ENCODE peak calls at places on chromosomes 2 and 18, in eight cellular contexts. D is GM23338; B is WERI-Rb-1; N is spleen; O is CD8-positive, alpha-beta T cell; E is foreskin fibroblast; C is epithelial cell of esophagus; S is fibroblast of mammary gland. V is an unnamed sample.

GRCh38 chr18:62999392-62999791 is 284.1 kb downstream of the PHLPP1 start:
- DNase-seq in D (no peak), B (no peak), N (peak), O (no peak), E (peak), C (no peak), S (peak), V (peak)

GRCh38 chr18:11950824-11951223 is 30.5 kb upstream of the IMPA2 start:
- DNase-seq in D (no peak), B (no peak), N (peak), O (no peak), E (no peak), C (no peak), S (no peak), V (no peak)

GRCh38 chr2:120702061-120702460 is 33.6 kb upstream of the GLI2 start:
- DNase-seq in D (no peak), B (no peak), N (peak), O (no peak), E (no peak), C (no peak), S (peak), V (no peak)

GRCh38 chr2:242010567-242011513 is 141.3 kb downstream of the RTP5 start:
- DNase-seq in D (no peak), B (no peak), N (peak), O (no peak), E (peak), C (no peak), S (no peak), V (peak)

GRCh38 chr18:29616885-29617284 is 1425.7 kb downstream of the DSC3 start:
- DNase-seq in D (no peak), B (no peak), N (no peak), O (no peak), E (no peak), C (peak), S (no peak), V (no peak)

GRCh38 chr18:1914489-1914888 is 656.8 kb downstream of the METTL4 start:
- DNase-seq in D (peak), B (peak), N (no peak), O (no peak), E (no peak), C (peak), S (no peak), V (peak)

GRCh38 chr18:11840493-11840892 is 10.7 kb upstream of the CHMP1B start:
- DNase-seq in D (peak), B (no peak), N (no peak), O (no peak), E (no peak), C (no peak), S (no peak), V (no peak)

GRCh38 chr18:70319185-70319584 is 30.3 kb downstream of the SOCS6 start:
- DNase-seq in D (no peak), B (no peak), N (no peak), O (no peak), E (no peak), C (no peak), S (no peak), V (no peak)

GRCh38 chr2:203706403-203706802 is at the start of gene CD28:
- DNase-seq in D (no peak), B (no peak), N (peak), O (peak), E (no peak), C (no peak), S (no peak), V (no peak)

GRCh38 chr2:238090887-238091286 is 9.3 kb upstream of the ESPNL start:
- DNase-seq in D (no peak), B (no peak), N (no peak), O (no peak), E (no peak), C (no peak), S (no peak), V (no peak)

GRCh38 chr18:48714873-48715272 is 176.0 kb downstream of the CTIF start:
- DNase-seq in D (peak), B (no peak), N (no peak), O (no peak), E (no peak), C (no peak), S (no peak), V (no peak)

GRCh38 chr2:108632748-108633147 is 86.5 kb upstream of the RANBP2 start:
- DNase-seq in D (no peak), B (no peak), N (no peak), O (no peak), E (no peak), C (no peak), S (no peak), V (no peak)

DNA sequence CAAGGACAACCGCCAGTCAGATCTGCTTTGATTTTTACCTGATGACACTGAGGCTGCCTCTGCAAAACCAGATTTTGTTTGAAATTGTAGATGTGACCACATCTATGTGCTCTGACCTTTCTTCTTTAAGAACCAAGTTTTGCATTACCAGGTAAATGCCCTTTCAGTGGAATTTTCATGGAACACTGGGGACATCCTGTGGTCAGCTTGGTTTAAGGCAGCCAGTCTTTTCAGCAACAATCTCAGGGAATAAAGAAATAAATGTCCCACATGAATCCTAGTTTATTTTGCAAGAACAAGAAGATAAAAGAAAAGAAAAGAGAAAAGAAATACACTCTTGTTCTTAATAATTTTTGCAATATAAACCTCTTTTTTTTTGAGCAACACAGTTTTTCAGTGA is 90.6 kb downstream of the POU3F3 start:
- DNase-seq in D (peak), B (no peak), N (no peak), O (no peak), E (peak), C (peak), S (peak), V (peak)
- TF ChIP-seq CTCF in D (peak), B (peak), N (no peak), O (no peak), E (peak), C (peak), S (peak), V (peak)

GRCh38 chr2:68225119-68225632 is 27.2 kb downstream of the PPP3R1 start:
- DNase-seq in D (peak), B (peak), N (no peak), O (no peak), E (no peak), C (peak), S (peak), V (peak)
- TF ChIP-seq CTCF in D (peak), B (peak), N (no peak), O (no peak), E (no peak), C (peak), S (peak), V (peak)

GRCh38 chr18:56921888-56922480 is 224.9 kb upstream of the BOD1L2 start:
- DNase-seq in D (no peak), B (no peak), N (no peak), O (no peak), E (no peak), C (no peak), S (no peak), V (peak)
- TF ChIP-seq CTCF in D (no peak), B (no peak), N (no peak), O (no peak), E (no peak), C (no peak), S (no peak), V (no peak)

DNA sequence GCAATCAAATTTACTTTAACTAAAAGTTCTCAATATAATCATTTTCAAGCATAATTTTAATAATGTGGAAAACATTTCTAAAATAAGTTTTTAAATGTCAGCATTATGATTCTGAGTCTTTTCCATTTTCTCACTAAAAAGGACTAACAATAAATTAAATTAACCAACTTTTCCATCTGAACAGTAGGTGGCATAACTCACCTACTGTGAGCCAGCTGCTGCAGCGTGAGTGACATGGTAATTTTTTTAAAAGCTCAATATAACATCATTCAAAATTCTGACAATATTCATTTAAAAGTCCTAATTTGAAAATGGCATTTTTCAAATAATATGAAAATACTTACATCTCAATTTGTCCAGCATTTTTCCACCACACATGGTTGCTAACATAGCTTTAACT is 66.5 kb downstream of the DTNB start:
- DNase-seq in D (peak), B (no peak), N (no peak), O (no peak), E (peak), C (peak), S (peak), V (peak)
- TF ChIP-seq CTCF in D (peak), B (peak), N (peak), O (peak), E (peak), C (peak), S (peak), V (peak)

GRCh38 chr18:52334896-52335295 is 5.1 kb upstream of the DCC start:
- DNase-seq in D (no peak), B (no peak), N (no peak), O (no peak), E (peak), C (peak), S (peak), V (peak)

GRCh38 chr18:52339891-52340371 is at the start of gene DCC:
- DNase-seq in D (peak), B (peak), N (no peak), O (no peak), E (peak), C (peak), S (peak), V (peak)

GRCh38 chr18:52337286-52337685 is 2.7 kb upstream of the DCC start:
- DNase-seq in D (no peak), B (no peak), N (no peak), O (no peak), E (peak), C (peak), S (peak), V (peak)

GRCh38 chr18:52333860-52334259 is 6.1 kb upstream of the DCC start:
- DNase-seq in D (no peak), B (no peak), N (no peak), O (no peak), E (no peak), C (no peak), S (no peak), V (peak)

DNA sequence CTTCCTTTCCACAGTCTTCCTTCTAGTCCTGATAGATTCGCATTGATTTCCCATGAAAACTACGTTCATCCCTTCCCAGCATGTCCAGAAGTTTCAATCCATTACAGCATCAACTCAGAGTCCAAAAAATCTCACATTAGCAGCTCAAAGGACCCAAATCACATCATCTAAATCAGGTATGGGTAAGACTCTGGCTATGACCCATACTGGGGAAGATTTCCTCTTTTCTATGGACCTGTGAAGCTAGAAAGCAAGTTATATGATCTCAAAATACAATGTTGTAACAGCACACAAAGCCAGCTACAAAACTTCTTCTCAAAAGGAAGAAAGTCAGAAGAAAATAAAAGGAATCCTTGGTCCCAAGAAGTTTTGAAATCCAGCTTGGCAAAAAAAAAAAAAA is 5.7 kb upstream of the DCC start:
- DNase-seq in D (no peak), B (no peak), N (no peak), O (no peak), E (no peak), C (no peak), S (no peak), V (no peak)
- TF ChIP-seq CTCF in D (no peak), B (no peak), N (no peak), O (no peak), E (no peak), C (no peak), S (no peak), V (no peak)

GRCh38 chr2:47519604-47520301 is 116.8 kb downstream of the MSH2 start:
- DNase-seq in D (no peak), B (peak), N (no peak), O (no peak), E (no peak), C (no peak), S (no peak), V (no peak)

GRCh38 chr2:47521666-47522285 is 118.8 kb downstream of the MSH2 start:
- DNase-seq in D (no peak), B (no peak), N (no peak), O (no peak), E (no peak), C (no peak), S (no peak), V (no peak)

GRCh38 chr2:47519147-47519537 is 116.2 kb downstream of the MSH2 start:
- DNase-seq in D (no peak), B (no peak), N (no peak), O (no peak), E (no peak), C (no peak), S (no peak), V (no peak)

GRCh38 chr2:47520302-47520630 is 117.3 kb downstream of the MSH2 start:
- DNase-seq in D (no peak), B (peak), N (no peak), O (no peak), E (no peak), C (no peak), S (no peak), V (no peak)

GRCh38 chr2:47520825-47521665 is 118.1 kb downstream of the MSH2 start:
- DNase-seq in D (peak), B (no peak), N (peak), O (peak), E (peak), C (peak), S (peak), V (peak)
- TF ChIP-seq CTCF in D (no peak), B (no peak), N (peak), O (peak), E (peak), C (peak), S (no peak), V (peak)

DNA sequence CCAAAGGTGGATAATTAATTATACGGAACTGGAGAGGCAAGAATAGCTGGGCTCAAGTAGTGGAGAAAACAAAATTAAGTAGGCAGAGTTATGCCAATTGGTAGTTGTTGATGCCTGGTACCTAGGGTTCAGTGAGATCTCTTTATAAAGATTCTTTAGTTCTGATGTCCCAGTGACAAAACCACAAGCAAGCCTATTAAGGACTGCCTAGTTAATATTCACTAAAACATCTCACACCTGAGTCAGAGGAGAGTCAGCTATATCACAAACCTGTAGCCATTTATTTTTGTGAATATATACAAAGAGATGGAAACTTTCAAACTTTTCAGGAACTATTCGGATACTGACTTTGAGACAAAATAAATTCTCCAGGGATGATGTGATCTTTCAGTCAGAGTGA is 213.9 kb upstream of the CYP26B1 start:
- DNase-seq in D (no peak), B (no peak), N (no peak), O (no peak), E (no peak), C (no peak), S (no peak), V (no peak)
- TF ChIP-seq CTCF in D (no peak), B (no peak), N (no peak), O (no peak), E (no peak), C (no peak), S (no peak), V (no peak)

GRCh38 chr2:239272626-239273025 is 128.2 kb downstream of the HDAC4 start:
- DNase-seq in D (no peak), B (no peak), N (peak), O (no peak), E (no peak), C (no peak), S (no peak), V (no peak)
- TF ChIP-seq CTCF in D (no peak), B (no peak), N (no peak), O (no peak), E (no peak), C (no peak), S (no peak), V (no peak)

V was measured in choroid plexus epithelial cell.